ENCODE peak calls at places on chromosomes 3 and 15, in five cellular contexts. X is left ventricle myocardium inferior, L is fibroblast of lung, E is T-helper 9 cell, I is DMS153. T is an unnamed sample.

GRCh38 chr15:70580958-70581357 is 182.4 kb downstream of the UACA start:
- DNase-seq in I (no peak), L (no peak), E (no peak), X (no peak), T (no peak)

GRCh38 chr3:166190360-166190759 is 353.1 kb upstream of the BCHE start:
- DNase-seq in L (peak), X (no peak), E (no peak), I (no peak), T (no peak)

GRCh38 chr3:27633224-27633545 is 88.9 kb downstream of the EOMES start:
- DNase-seq in E (peak), L (peak), I (no peak), X (no peak), T (no peak)

GRCh38 chr3:102733811-102734574 is 299.2 kb downstream of the ZPLD1 start:
- DNase-seq in L (peak), I (no peak), X (no peak), E (no peak), T (no peak)

GRCh38 chr3:125512135-125512920 is 7.7 kb downstream of the SNX4 start:
- DNase-seq in I (no peak), X (no peak), L (peak), E (no peak), T (peak)

GRCh38 chr3:12175844-12176453 is 17.2 kb upstream of the TIMP4 start:
- DNase-seq in E (no peak), X (peak), L (peak), I (no peak), T (peak)

GRCh38 chr3:63945558-63946096 is 33.4 kb upstream of the SCAANT1 start:
- DNase-seq in L (peak), X (no peak), E (no peak), I (no peak), T (no peak)

GRCh38 chr3:87269723-87270122 is 6.7 kb downstream of the POU1F1 start:
- DNase-seq in L (no peak), X (no peak), E (no peak), I (no peak), T (no peak)

GRCh38 chr3:38597502-38598060 is 51.9 kb downstream of the SCN5A start:
- DNase-seq in L (no peak), X (no peak), I (no peak), E (no peak), T (no peak)